ENCODE peak calls at places on chromosomes 11 and 22, in five cellular contexts. O is OCI-LY7, D is A549, V is transverse colon, L is body of pancreas. E is an unnamed sample. For H3K4me1 and H3K9me3, the result is how much of the 10 kb centered on the place peaks cover.

GRCh38 chr11:11931461-11932055 is 76.9 kb downstream of the DKK3 start:
- DNase-seq in D (peak), O (peak), V (no peak), L (no peak), E (peak)

GRCh38 chr11:41281131-41281742 is 178.2 kb downstream of the LRRC4C start:
- DNase-seq in O (no peak), D (no peak), V (no peak), L (no peak), E (no peak)

GRCh38 chr11:46216040-46216764 is 61.3 kb upstream of the CREB3L1 start:
- DNase-seq in V (no peak), O (no peak), D (no peak), L (no peak), E (peak)

GRCh38 chr22:19704355-19705015 is 9.8 kb upstream of the SEPTIN5 start:
- DNase-seq in O (no peak), D (no peak), L (no peak), V (no peak), E (peak)

GRCh38 chr11:85875505-85875904 is 20.3 kb downstream of the CCDC83 start:
- DNase-seq in O (no peak), L (no peak), D (peak), V (no peak), E (no peak)

GRCh38 chr11:68146010-68146540 is 24.9 kb upstream of the CHKA start:
- DNase-seq in O (no peak), V (peak), D (peak), L (peak), E (peak)

GRCh38 chr22:28815101-28815500 is 14.7 kb upstream of the XBP1 start:
- DNase-seq in D (no peak), V (no peak), O (no peak), L (no peak), E (no peak)

GRCh38 chr11:122226810-122227379 is 110.9 kb upstream of the BLID start:
- DNase-seq in V (no peak), O (no peak), L (no peak), D (no peak), E (no peak)

GRCh38 chr11:96307748-96308133 is 35.3 kb downstream of the MAML2 start:
- DNase-seq in V (no peak), D (peak), L (no peak), O (no peak), E (peak)

GRCh38 chr22:39297490-39298193 is 21.8 kb downstream of the RPL3 start:
- DNase-seq in L (no peak), O (peak), D (no peak), V (peak), E (peak)

GRCh38 chr11:64357904-64358535 is 942 bp upstream of the RPS6KA4 start:
- DNase-seq in L (no peak), V (peak), O (no peak), D (peak), E (peak)

GRCh38 chr22:31143038-31143437 is 2.7 kb upstream of the PLA2G3 start:
- DNase-seq in L (no peak), D (no peak), V (no peak), O (no peak), E (no peak)

GRCh38 chr11:45896392-45897068 is 10.5 kb downstream of the FREY1 start:
- DNase-seq in V (no peak), L (no peak), O (no peak), D (no peak), E (no peak)

GRCh38 chr11:27216268-27217149 is 146.5 kb downstream of the CCDC34 start:
- DNase-seq in O (no peak), V (peak), L (peak), D (no peak), E (no peak)

GRCh38 chr11:82546556-82547162 is 187.0 kb downstream of the FAM181B start:
- DNase-seq in O (no peak), L (no peak), V (no peak), D (no peak), E (no peak)

GRCh38 chr11:60717956-60718355 is 6.6 kb upstream of the MS4A18 start:
- DNase-seq in L (no peak), D (no peak), V (no peak), O (no peak), E (no peak)

GRCh38 chr11:36376315-36376887 is 80.3 kb downstream of the PRR5L start:
- DNase-seq in L (peak), O (no peak), V (peak), D (no peak), E (peak)

GRCh38 chr11:33633251-33634003 is 67.2 kb downstream of the C11orf91 start:
- DNase-seq in L (no peak), D (peak), O (no peak), V (peak), E (peak)

GRCh38 chr11:2270322-2271076 is at the start of gene ASCL2:
- DNase-seq in D (no peak), O (no peak), L (no peak), V (no peak), E (peak)

GRCh38 chr11:23353611-23354010 is 493.3 kb upstream of the CCDC179 start:
- DNase-seq in D (no peak), L (no peak), O (no peak), V (no peak), E (no peak)

GRCh38 chr22:49668402-49668801 is 159.3 kb downstream of the BRD1 start:
- DNase-seq in V (peak), L (no peak), O (no peak), D (no peak), E (no peak)

GRCh38 chr22:19429950-19430889 is 1.3 kb downstream of the HIRA start:
- DNase-seq in D (no peak), O (peak), V (peak), L (peak), E (peak)

GRCh38 chr11:1927151-1928037 is 7.9 kb downstream of the TNNT3 start:
- DNase-seq in D (no peak), O (no peak), L (no peak), V (no peak), E (no peak)

GRCh38 chr22:38652858-38653257 is 3.3 kb downstream of the FAM227A start:
- DNase-seq in V (peak), O (peak), D (no peak), L (no peak), E (peak)

DNA sequence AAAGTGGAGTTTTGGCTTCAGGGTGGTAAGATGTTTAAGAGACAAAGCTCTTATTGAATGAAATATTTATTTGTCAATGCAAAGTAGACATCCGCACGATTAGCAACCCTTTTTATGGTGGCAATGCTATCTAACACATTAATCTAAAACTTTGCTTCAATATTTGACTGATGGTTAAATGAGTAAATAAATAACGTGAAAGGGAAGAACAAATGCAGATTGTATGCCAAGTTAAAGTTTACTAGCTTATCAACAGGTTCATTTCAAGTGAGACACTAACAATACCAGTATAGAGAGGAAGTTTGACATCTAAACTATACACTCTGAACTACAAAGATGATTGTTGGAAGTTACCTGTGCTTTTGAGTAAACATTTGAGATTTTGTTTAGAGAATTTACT is 50.1 kb downstream of the AASDHPPT start:
- DNase-seq in V (no peak), L (no peak), D (no peak), O (no peak), E (no peak)
- H3K4me3 ChIP-seq in V (no peak), L (no peak), D (no peak), O (no peak), E (no peak)

GRCh38 chr11:65437436-65438227 is 15.0 kb downstream of the NEAT1 start:
- DNase-seq in V (peak), D (no peak), L (no peak), O (no peak), E (no peak)
- H3K4me1 ChIP-seq in V (half or more), D (half or more), L (half or more), O (half or more), E (under half)

GRCh38 chr11:110838808-110839207 is 126.6 kb upstream of the ARHGAP20 start:
- DNase-seq in D (no peak), V (no peak), L (no peak), O (no peak), E (no peak)
- H3K9me3 ChIP-seq in D (under half), V (under half), L (under half), O (under half), E (under half)

GRCh38 chr11:13534358-13534757 is 38.6 kb upstream of the PTH start:
- DNase-seq in V (no peak), L (no peak), D (no peak), O (no peak), E (no peak)

GRCh38 chr11:13538044-13538443 is 42.2 kb upstream of the PTH start:
- DNase-seq in L (no peak), O (no peak), V (no peak), D (no peak), E (no peak)

DNA sequence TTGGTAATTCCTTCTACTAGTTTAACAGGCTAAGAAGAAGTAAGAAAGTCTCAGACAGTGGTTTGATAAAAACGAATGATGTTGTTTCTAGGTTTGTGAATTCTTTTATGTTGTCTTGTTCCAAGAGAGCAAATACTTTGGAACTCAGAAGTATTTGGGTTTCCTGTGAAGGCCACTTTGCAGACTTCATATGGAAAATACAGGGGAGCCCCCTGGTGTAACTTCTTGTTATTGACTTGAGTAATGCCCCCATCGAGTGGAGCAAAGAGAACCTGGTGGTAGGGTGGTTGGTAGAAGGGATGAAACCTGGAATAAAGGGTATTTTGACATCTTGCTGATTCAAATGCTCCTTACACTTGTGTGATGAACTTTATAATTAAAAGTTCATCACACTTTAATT is 40.0 kb upstream of the PTH start:
- DNase-seq in L (no peak), V (no peak), O (peak), D (no peak), E (no peak)
- H3K4me3 ChIP-seq in L (no peak), V (no peak), O (no peak), D (no peak), E (no peak)

DNA sequence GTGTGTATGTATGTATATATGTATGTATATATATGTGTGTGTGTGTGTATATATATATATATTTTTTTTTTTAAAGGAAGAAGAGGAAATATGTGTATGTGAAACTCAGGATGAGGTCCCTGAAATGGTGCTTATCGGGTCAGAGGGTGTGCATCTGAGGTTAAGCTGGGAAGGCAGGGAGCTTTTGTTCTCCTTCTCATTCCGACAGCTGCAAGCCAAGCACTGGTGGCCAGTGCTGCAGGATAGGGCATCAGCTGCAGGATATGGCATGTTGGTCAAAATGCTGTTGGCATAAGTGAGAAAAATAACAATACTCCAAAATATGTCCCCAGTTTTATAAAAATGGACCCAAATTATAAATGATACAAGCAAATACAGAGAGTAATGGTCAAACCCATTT is 7.4 kb downstream of the SNRPD3 start:
- DNase-seq in V (no peak), L (no peak), D (no peak), O (no peak), E (no peak)
- H3K4me1 ChIP-seq in V (under half), L (under half), D (under half), O (under half), E (under half)

GRCh38 chr22:48238966-48239365 is 1476.5 kb downstream of the TBC1D22A start:
- DNase-seq in L (no peak), D (no peak), V (no peak), O (no peak), E (no peak)

GRCh38 chr22:48239461-48240164 is 1477.2 kb downstream of the TBC1D22A start:
- DNase-seq in V (no peak), L (no peak), O (no peak), D (no peak), E (no peak)

GRCh38 chr22:48241658-48242057 is 1479.2 kb downstream of the TBC1D22A start:
- DNase-seq in V (no peak), L (no peak), O (no peak), D (no peak), E (no peak)

GRCh38 chr22:48240935-48241230 is 1478.4 kb downstream of the TBC1D22A start:
- DNase-seq in L (no peak), V (no peak), O (no peak), D (no peak), E (no peak)

DNA sequence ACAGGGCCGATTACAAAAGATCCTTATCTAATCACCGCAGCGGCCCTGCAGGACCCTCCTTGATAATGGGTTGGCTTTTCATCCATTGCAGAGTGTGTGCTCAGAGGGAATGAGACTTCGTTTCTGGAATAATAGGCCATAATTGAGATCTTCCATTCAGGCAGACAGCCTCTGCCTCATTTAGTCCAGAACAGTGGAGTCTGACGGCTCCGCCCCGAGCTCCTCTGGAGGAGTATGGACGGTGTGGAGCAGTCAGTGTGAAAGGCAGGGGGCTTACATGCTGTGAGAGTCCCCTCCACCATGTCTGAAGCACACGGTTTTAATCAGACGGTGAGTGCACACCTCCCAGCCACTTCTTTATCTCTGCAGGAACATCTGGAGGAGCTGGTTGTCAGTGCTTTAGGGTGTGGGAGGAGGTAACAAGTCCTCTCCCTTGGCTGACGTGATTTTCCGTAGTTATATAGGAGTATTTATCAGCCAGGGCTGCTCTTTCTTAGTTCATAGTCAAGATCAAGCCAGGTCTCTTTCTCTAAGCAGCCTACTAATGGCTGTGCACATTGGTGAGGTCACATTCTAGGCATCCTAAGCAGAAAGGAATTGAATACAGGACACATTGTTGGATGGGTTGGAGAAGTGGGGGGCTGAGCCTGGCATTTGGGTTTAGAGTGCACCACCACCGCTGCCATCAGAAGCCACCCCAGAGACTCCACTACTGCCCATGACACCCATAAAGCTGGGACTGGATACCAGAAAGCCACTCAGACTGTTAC is 1477.9 kb downstream of the TBC1D22A start:
- DNase-seq in V (no peak), D (no peak), L (no peak), O (no peak), E (no peak)
- H3K9me3 ChIP-seq in V (under half), D (under half), L (under half), O (under half), E (under half)

E was measured in small intestine.